ENCODE peak calls at places on chromosomes 13 and 19, in four cellular contexts. L is fibroblast of pulmonary artery, D is AG04450, G is hepatic stellate cell. Z is an unnamed sample.

GRCh38 chr13:41370736-41371135 is 59.7 kb downstream of the NAA16 start:
- DNase-seq in D (no peak), G (no peak), L (peak; percentile 24), Z (no peak)

GRCh38 chr19:10113964-10114650 is 2.6 kb downstream of the P2RY11 start:
- DNase-seq in D (no peak), G (no peak), L (no peak), Z (no peak)

GRCh38 chr19:7746903-7747884 is at the start of gene CD209:
- DNase-seq in D (no peak), G (no peak), L (no peak), Z (no peak)

GRCh38 chr13:99958402-99959126 is 13.0 kb downstream of the ZIC5 start:
- DNase-seq in D (no peak), L (no peak), G (no peak), Z (no peak)

GRCh38 chr19:40331052-40331451 is 17.1 kb downstream of the C19orf47 start:
- DNase-seq in G (no peak), L (no peak), D (no peak), Z (no peak)

GRCh38 chr19:58385313-58386165 is 1.5 kb upstream of the RPS5 start:
- DNase-seq in L (no peak), D (no peak), G (no peak), Z (no peak)

GRCh38 chr19:3556978-3557460 is 367 bp downstream of the MFSD12 start:
- DNase-seq in L (no peak), G (peak; percentile 76), D (no peak), Z (peak; percentile 40)

GRCh38 chr19:17209126-17210036 is 5.8 kb upstream of the USE1 start:
- DNase-seq in L (peak; percentile 34), G (no peak), D (no peak), Z (peak; percentile 43)

GRCh38 chr19:31139871-31140505 is 209.2 kb downstream of the TSHZ3 start:
- DNase-seq in G (peak; percentile 81), D (peak; percentile 45), L (peak; percentile 74), Z (no peak)